ENCODE peak calls at places on chromosomes 12 and 14, in six cellular contexts. R, V, Q, T, S and G are unnamed samples. For H3K9me3, the result is how much of the 10 kb centered on the place peaks cover.

GRCh38 chr12:133130808-133131128 is 341 bp downstream of the ZNF10 start:
- DNase-seq in V (no peak), R (peak), Q (no peak), T (peak), S (no peak), G (peak)

GRCh38 chr14:100837812-100838170 is 11.9 kb downstream of the MEG3 start:
- DNase-seq in R (peak), S (no peak), Q (no peak), T (no peak), V (no peak), G (no peak)

GRCh38 chr12:86697916-86698315 is 441.7 kb upstream of the MGAT4C start:
- DNase-seq in T (no peak), R (no peak), V (no peak), Q (no peak), S (no peak), G (no peak)

GRCh38 chr12:78210894-78211302 is 380.2 kb downstream of the NAV3 start:
- DNase-seq in R (no peak), S (no peak), V (no peak), T (no peak), Q (peak), G (no peak)

GRCh38 chr14:35122696-35123387 is 490 bp downstream of the PRORP start:
- DNase-seq in V (peak), R (no peak), T (peak), Q (peak), S (no peak), G (no peak)

GRCh38 chr14:22472935-22473854 is 115.8 kb downstream of the DAD1 start:
- DNase-seq in T (no peak), S (peak), V (no peak), R (no peak), Q (peak), G (peak)

GRCh38 chr12:78220811-78221210 is 390.1 kb downstream of the NAV3 start:
- DNase-seq in S (no peak), Q (no peak), T (no peak), R (no peak), V (no peak), G (no peak)

GRCh38 chr14:45649051-45649450 is 396.0 kb upstream of the MIS18BP1 start:
- DNase-seq in V (no peak), R (no peak), S (no peak), T (no peak), Q (peak), G (no peak)

GRCh38 chr12:57755454-57756372 is 810 bp downstream of the MARCHF9 start:
- DNase-seq in R (peak), S (no peak), T (peak), Q (peak), V (no peak), G (no peak)

GRCh38 chr12:30988086-30988485 is 61.5 kb downstream of the TSPAN11 start:
- DNase-seq in V (no peak), Q (no peak), T (no peak), R (no peak), S (no peak), G (no peak)

DNA sequence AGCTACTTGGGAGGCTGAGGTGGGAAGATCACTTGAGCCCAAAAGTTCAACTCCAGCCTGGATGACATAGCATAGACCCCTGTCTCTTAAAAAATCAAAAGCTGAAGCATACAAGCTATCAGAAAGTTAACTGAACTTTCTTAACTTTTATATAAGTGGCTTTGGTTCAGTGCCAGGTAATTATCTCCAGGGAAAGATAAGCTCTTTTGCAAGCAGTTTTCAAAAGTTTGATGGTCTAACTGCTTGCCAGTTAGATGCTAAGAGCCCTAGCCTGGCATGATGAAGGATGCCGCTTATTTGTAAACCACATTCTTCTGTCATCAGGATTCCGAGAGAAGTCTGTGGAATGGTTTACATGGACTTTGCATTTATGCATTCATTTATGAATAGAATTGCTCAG is 409.1 kb downstream of the AEBP2 start:
- DNase-seq in V (no peak), R (no peak), S (no peak), T (no peak), Q (no peak), G (no peak)
- H3K9me3 ChIP-seq in V (under half), R (under half), S (under half), T (under half), Q (under half), G (under half)

GRCh38 chr12:100234166-100234565 is 32.7 kb downstream of the DEPDC4 start:
- DNase-seq in S (no peak), V (no peak), R (no peak), T (no peak), Q (no peak), G (no peak)

GRCh38 chr12:100238801-100239200 is 28.1 kb downstream of the DEPDC4 start:
- DNase-seq in V (no peak), S (no peak), Q (no peak), T (no peak), R (no peak), G (no peak)

GRCh38 chr12:100229876-100230275 is 29.3 kb downstream of the ACTR6 start:
- DNase-seq in S (no peak), R (no peak), T (no peak), V (no peak), Q (no peak), G (no peak)

GRCh38 chr12:100239589-100239988 is 27.3 kb downstream of the DEPDC4 start:
- DNase-seq in S (no peak), T (no peak), V (no peak), Q (no peak), R (no peak), G (no peak)

GRCh38 chr12:100234591-100235304 is 32.1 kb downstream of the DEPDC4 start:
- DNase-seq in R (no peak), S (peak), V (no peak), Q (peak), T (no peak), G (peak)
- H3K4me3 ChIP-seq in R (no peak), S (no peak), V (no peak), Q (no peak), T (no peak), G (no peak)

GRCh38 chr12:27477049-27477448 is 30.5 kb downstream of the SMCO2 start:
- DNase-seq in V (no peak), R (no peak), T (no peak), Q (no peak), S (no peak), G (no peak)

GRCh38 chr12:27478949-27479348 is 32.4 kb downstream of the SMCO2 start:
- DNase-seq in Q (no peak), T (no peak), V (no peak), R (no peak), S (no peak), G (no peak)

GRCh38 chr12:27474344-27474743 is 27.8 kb downstream of the SMCO2 start:
- DNase-seq in S (no peak), T (no peak), V (no peak), R (no peak), Q (peak), G (no peak)

DNA sequence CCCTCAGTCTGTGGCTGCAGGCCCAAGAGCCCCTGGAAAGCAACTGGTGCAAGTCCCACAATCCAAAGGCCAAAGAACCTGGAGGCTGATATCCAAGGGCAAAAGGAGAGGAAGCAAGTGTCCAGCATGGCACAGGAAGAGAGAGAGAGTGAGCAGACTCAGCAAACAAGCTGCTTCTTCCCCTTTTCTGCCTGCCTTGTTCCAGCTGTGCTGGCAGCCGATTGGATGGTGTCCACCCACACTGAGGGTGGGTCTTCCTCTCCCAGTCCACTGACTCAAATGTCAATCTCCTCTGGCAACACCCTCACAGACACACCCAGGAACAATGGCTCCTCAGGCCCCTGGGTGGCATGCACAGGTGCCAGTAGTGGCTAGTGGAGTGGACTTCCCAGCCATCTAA is 33.5 kb downstream of the SMCO2 start:
- DNase-seq in S (no peak), Q (no peak), V (no peak), T (no peak), R (no peak), G (no peak)
- H3K9me3 ChIP-seq in S (under half), Q (under half), V (under half), T (under half), R (under half), G (under half)

DNA sequence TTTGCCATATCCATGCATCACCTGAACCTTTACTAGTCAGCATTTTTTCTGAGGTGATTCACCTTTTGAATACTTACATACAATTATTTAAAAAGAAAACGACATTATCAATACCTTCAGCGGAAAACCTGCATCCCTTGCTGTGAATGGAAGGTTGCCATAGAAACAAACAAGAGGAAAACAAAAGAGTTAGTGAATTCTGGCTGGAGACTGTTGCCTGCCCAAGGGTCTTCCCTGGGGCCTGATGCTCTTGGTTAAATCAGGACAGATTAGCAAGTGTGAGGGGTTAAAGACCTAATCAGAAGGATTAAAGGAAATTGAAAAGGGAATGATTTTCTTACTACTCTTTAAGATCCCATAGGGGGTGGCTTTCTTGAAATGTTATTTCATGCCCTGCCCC is 96.0 kb upstream of the WSCD2 start:
- DNase-seq in R (no peak), T (no peak), S (peak), Q (no peak), V (no peak), G (no peak)
- H3K4me3 ChIP-seq in R (no peak), T (no peak), S (no peak), Q (no peak), V (no peak), G (no peak)

GRCh38 chr14:106067935-106068334 is 541.6 kb downstream of the TMEM121 start:
- DNase-seq in Q (no peak), V (no peak), S (no peak), R (no peak), T (no peak), G (no peak)

GRCh38 chr14:106058342-106058741 is 532.0 kb downstream of the TMEM121 start:
- DNase-seq in Q (no peak), T (no peak), R (no peak), S (no peak), V (no peak), G (no peak)

GRCh38 chr14:106060576-106060975 is 534.2 kb downstream of the TMEM121 start:
- DNase-seq in Q (no peak), T (no peak), R (no peak), V (no peak), S (no peak), G (no peak)

DNA sequence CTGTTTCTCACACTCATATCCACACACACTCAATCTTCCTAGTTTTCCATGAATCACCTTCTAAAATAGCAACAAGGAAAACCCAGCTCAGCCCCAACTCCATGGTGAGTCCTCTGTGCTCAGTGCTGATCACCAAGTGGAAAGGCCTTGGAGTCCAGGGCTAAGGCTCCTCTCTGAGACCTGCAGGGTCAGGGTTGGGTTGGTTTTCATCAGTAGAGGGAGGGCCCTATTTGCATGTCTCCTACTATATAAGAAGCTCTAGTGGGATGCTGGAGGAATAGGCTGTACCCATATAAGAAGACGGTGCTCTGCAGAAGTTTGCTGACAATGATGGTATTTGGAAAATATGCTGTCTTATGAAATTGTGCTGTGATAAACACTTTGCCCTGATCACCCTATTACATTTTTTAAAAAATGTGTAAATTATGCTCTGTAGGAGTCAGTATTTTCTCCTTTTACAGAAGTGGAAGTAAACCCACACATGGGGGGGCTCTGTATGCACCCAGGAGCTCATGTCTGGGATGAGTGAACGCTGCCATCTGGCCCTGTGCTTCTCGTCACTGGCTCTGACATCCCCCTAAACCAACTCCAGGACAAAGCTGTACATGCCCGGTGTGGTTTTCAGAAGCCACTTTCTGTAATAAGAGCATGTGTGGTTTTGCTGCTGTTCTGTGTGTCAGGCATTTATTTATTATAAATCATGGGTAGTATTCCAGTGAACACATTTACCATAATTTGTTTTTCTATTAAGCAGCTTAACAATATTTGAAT is 536.3 kb downstream of the TMEM121 start:
- DNase-seq in T (no peak), V (no peak), R (no peak), S (no peak), Q (no peak), G (no peak)
- H3K9me3 ChIP-seq in T (under half), V (under half), R (under half), S (under half), Q (under half), G (under half)

GRCh38 chr12:118120579-118121363 is 15.2 kb upstream of the PEBP1 start:
- DNase-seq in V (peak), Q (peak), T (peak), R (peak), S (peak), G (peak)
- H3K4me3 ChIP-seq in V (no peak), Q (no peak), T (no peak), R (no peak), S (no peak), G (no peak)

DNA sequence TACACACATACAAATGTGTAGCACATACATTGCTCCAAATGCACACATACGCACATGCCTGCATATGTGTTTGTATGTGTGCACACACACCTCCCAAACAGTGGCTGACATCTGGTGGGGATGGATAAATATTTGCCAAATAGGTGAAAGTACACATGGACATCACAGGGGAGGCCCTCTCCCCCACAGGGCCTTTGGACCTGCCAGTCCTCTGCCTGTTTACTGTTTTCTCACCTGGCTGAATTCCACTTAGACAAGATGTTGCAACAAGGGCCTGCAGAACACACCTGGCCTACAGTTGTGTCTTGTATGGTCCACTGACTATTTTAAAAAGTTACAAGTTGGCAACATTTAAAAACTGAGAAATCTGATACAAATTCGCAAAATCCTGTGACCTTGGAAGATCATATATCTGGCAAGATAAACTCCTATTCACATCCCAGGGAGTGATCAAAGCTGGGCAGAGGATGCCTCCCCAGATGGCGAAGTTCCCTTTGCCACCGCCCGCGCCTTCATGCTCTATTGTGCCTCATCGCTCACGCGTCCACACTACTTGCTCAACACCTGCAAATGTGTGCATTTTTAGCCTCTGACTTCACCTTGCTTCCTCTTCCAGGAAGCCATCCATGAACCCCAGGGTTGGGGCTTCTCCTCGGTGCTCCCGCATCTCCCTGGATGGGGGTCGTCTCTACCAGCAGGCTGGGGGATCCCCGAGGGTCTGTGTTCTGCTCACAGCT is 118.4 kb upstream of the FZD10 start:
- DNase-seq in S (no peak), V (no peak), Q (no peak), T (no peak), R (no peak), G (no peak)
- H3K9me3 ChIP-seq in S (under half), V (under half), Q (under half), T (under half), R (under half), G (under half)

DNA sequence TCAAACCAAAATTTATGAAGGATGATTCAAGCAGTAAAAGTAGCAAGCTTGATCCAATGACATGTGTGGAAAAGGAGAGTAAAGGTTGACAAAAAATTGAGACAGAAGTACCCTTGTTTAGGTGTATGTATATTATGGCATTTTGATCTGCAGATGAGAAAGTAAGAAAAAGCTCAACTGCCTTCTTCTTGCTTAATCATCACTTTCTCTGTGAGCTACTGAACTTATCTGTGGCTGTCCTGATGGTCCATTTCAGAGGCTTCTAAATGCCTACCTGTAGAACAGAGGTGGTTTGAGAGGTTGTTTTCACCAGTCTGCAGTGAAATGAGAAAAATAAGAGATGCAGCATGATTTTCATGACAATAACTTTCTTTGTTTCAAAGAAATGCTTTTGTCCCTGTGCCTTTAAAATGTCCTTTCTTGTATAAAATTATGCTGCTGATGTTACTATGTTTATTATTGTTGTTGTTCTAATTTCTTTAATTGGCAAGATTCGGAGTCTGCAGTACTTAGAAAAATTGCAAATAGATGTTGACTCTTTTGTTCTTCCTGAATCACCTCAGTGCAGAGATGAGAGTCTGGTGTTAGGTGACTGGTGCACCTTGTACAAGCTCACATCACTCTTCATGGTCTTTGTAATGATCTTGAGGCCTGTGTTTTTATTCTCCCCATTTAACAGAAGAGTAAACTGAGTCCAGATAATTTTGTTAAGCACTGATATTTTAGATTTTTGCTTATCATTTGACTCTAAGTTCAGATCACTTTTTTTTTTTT is 821.9 kb downstream of the VRK1 start:
- DNase-seq in Q (no peak), R (no peak), V (no peak), T (no peak), S (no peak), G (no peak)
- H3K4me3 ChIP-seq in Q (no peak), R (no peak), V (no peak), T (no peak), S (no peak), G (no peak)